ENCODE peak calls at places on chromosomes 4 and X, in seven cellular contexts. R is ovary, U is transverse colon, L is endothelial cell, A is neural progenitor cell, E is GM13976, N is heart left ventricle. B is an unnamed sample.

GRCh38 chr4:107276052-107276451 is 239.9 kb upstream of the DKK2 start:
- DNase-seq in N (no peak), A (no peak), U (no peak), E (no peak), R (no peak), L (no peak), B (no peak)

GRCh38 chr4:169716677-169717076 is 41.1 kb downstream of the HPF1 start:
- DNase-seq in R (no peak), L (no peak), A (no peak), N (no peak), E (no peak), U (no peak), B (no peak)

GRCh38 chr4:52877694-52878093 is 15.6 kb downstream of the RASL11B start:
- DNase-seq in E (no peak), A (peak), L (no peak), R (no peak), U (no peak), N (no peak), B (no peak)

GRCh38 chr4:117417856-117418255 is 332.5 kb upstream of the TRAM1L1 start:
- DNase-seq in A (no peak), R (no peak), E (no peak), N (no peak), U (no peak), L (no peak), B (no peak)

GRCh38 chr4:101156619-101157310 is 190.6 kb downstream of the PPP3CA start:
- DNase-seq in A (no peak), L (no peak), N (no peak), R (no peak), U (no peak), E (no peak), B (no peak)

GRCh38 chrX:153600032-153600373 is 1.1 kb upstream of the CCNQ start:
- DNase-seq in A (no peak), E (no peak), U (no peak), N (no peak), L (no peak), R (no peak), B (no peak)

GRCh38 chr4:25441519-25442117 is 64.6 kb downstream of the ANAPC4 start:
- DNase-seq in N (peak), E (peak), U (peak), L (peak), R (peak), A (peak), B (no peak)

GRCh38 chr4:54658321-54659093 is 750 bp downstream of the KIT start:
- DNase-seq in E (peak), R (peak), A (peak), U (peak), L (peak), N (peak), B (peak)

GRCh38 chrX:41779058-41779564 is 55.1 kb downstream of the GPR82 start:
- DNase-seq in R (no peak), U (no peak), N (no peak), A (no peak), L (no peak), E (no peak), B (no peak)

GRCh38 chr4:48602222-48602621 is 112.2 kb downstream of the ZAR1 start:
- DNase-seq in R (no peak), A (no peak), U (no peak), N (no peak), E (no peak), L (no peak), B (no peak)

GRCh38 chr4:147157860-147158701 is 212.4 kb upstream of the TTC29 start:
- DNase-seq in E (peak), A (peak), L (peak), R (peak), N (peak), U (peak), B (peak)

GRCh38 chr4:39706334-39706733 is 8.4 kb downstream of the UBE2K start:
- DNase-seq in U (peak), R (no peak), A (no peak), E (no peak), N (peak), L (no peak), B (no peak)

GRCh38 chrX:11287505-11287904 is 5.7 kb upstream of the AMELX start:
- DNase-seq in N (no peak), R (no peak), U (no peak), L (no peak), A (no peak), E (no peak), B (no peak)

GRCh38 chr4:119139316-119139715 is 3.7 kb downstream of the MYOZ2 start:
- DNase-seq in L (no peak), U (no peak), R (no peak), N (no peak), E (no peak), A (no peak), B (no peak)

GRCh38 chrX:86171366-86171765 is 23.1 kb downstream of the DACH2 start:
- DNase-seq in E (no peak), A (peak), N (no peak), L (peak), R (no peak), U (no peak), B (no peak)

GRCh38 chrX:111874241-111874640 is 1.7 kb upstream of the TRPC5OS start:
- DNase-seq in R (no peak), L (no peak), A (no peak), U (no peak), N (no peak), E (no peak), B (no peak)

GRCh38 chr4:15339732-15340131 is 88.1 kb upstream of the C1QTNF7 start:
- DNase-seq in E (no peak), R (no peak), A (no peak), L (no peak), U (no peak), N (no peak), B (no peak)

GRCh38 chr4:126701756-126702155 is 931.0 kb upstream of the INTU start:
- DNase-seq in E (no peak), L (no peak), U (no peak), A (no peak), N (peak), R (no peak), B (no peak)

GRCh38 chr4:17521595-17521994 is 6.6 kb downstream of the CLRN2 start:
- DNase-seq in R (no peak), L (no peak), N (no peak), A (no peak), U (no peak), E (no peak), B (no peak)

GRCh38 chr4:69038582-69038981 is 57.7 kb upstream of the UGT2B7 start:
- DNase-seq in N (no peak), A (no peak), U (no peak), R (no peak), E (no peak), L (no peak), B (no peak)

GRCh38 chr4:132506568-132506967 is 642.5 kb upstream of the PCDH10 start:
- DNase-seq in L (no peak), N (no peak), R (no peak), A (no peak), E (no peak), U (no peak), B (no peak)

GRCh38 chrX:39261446-39262147 is 460.3 kb downstream of the MID1IP1 start:
- DNase-seq in A (peak), R (no peak), N (peak), L (peak), U (no peak), E (peak), B (no peak)

GRCh38 chrX:39263946-39264483 is 462.8 kb downstream of the MID1IP1 start:
- DNase-seq in U (no peak), L (no peak), A (no peak), E (no peak), R (no peak), N (no peak), B (no peak)

GRCh38 chrX:39262641-39263040 is 461.4 kb downstream of the MID1IP1 start:
- DNase-seq in A (no peak), U (no peak), N (no peak), L (no peak), R (no peak), E (no peak), B (no peak)

GRCh38 chrX:39258331-39258730 is 457.1 kb downstream of the MID1IP1 start:
- DNase-seq in R (no peak), U (no peak), E (no peak), N (peak), A (peak), L (no peak), B (no peak)

GRCh38 chrX:39260965-39261364 is 459.7 kb downstream of the MID1IP1 start:
- DNase-seq in L (no peak), U (no peak), N (no peak), A (no peak), R (no peak), E (no peak), B (no peak)
- TF ChIP-seq CTCF in L (no peak), U (no peak), N (no peak), A (no peak), R (no peak), E (no peak), B (no peak)

GRCh38 chr4:10893417-10893816 is 208.8 kb upstream of the CLNK start:
- DNase-seq in E (peak), A (peak), R (no peak), U (no peak), N (no peak), L (no peak), B (no peak)
- TF ChIP-seq CTCF in E (peak), A (peak), R (peak), U (peak), N (no peak), L (no peak), B (peak)

DNA sequence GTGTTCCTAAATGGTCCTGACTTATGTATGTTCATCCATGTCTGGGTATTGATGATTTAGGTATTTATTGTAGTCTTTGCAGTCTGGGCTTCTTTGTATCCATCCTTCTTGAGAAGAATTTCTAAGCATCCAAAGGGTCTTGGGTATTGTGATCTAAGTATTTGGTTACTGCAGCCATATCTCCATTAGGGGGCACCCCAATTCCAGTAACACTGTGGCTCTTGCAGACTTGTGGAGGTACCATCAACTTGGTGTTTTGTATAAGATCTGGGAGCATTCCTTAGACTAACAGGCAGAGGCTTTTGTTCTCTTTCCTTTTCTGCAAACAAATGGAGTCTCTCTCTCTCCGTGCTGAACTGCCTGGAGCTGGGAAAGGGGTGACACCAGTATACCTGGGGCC is 113.7 kb upstream of the NEXMIF start:
- DNase-seq in R (no peak), L (no peak), A (peak), U (no peak), E (peak), N (no peak), B (no peak)
- TF ChIP-seq CTCF in R (no peak), L (no peak), A (peak), U (no peak), E (peak), N (no peak), B (peak)

GRCh38 chr4:86910369-86910768 is 18.1 kb upstream of the C4orf36 start:
- DNase-seq in L (no peak), N (no peak), U (no peak), A (no peak), R (no peak), E (no peak), B (no peak)
- TF ChIP-seq CTCF in L (no peak), N (no peak), U (no peak), A (peak), R (no peak), E (no peak), B (peak)

GRCh38 chr4:61828960-61829359 is 628.8 kb downstream of the ADGRL3 start:
- DNase-seq in U (no peak), N (no peak), L (no peak), A (no peak), E (no peak), R (no peak), B (no peak)

GRCh38 chr4:61831987-61832386 is 631.9 kb downstream of the ADGRL3 start:
- DNase-seq in L (no peak), A (no peak), U (no peak), E (no peak), R (no peak), N (no peak), B (no peak)

DNA sequence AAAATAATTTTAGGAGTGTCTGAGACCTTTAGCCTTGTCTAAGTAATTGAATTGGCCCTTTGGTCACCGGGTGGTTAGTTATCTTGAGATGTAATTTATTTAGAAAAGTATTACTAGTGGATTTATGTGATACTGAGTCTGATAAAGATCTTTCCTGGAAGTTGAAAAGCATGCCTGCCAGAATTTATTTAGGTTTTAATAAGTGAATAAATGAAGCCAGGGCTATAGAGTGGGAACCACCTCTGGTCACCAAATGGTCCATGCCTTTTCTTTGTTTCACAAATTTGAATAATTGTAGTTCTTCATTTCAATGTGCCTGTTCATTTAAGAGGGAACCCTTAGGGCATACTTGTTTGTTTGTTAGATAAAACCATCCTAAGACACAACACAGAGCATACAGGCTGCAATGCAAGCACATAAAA is 627.8 kb downstream of the ADGRL3 start:
- DNase-seq in U (no peak), N (no peak), L (no peak), R (no peak), A (no peak), E (no peak), B (no peak)
- TF ChIP-seq CTCF in U (no peak), N (no peak), L (no peak), R (no peak), A (no peak), E (no peak), B (no peak)

GRCh38 chrX:102835504-102836146 is 101.4 kb upstream of the RAB40AL start:
- DNase-seq in E (no peak), L (peak), U (no peak), N (no peak), R (peak), A (peak), B (no peak)
- TF ChIP-seq CTCF in E (peak), L (peak), U (peak), N (peak), R (no peak), A (peak), B (peak)

DNA sequence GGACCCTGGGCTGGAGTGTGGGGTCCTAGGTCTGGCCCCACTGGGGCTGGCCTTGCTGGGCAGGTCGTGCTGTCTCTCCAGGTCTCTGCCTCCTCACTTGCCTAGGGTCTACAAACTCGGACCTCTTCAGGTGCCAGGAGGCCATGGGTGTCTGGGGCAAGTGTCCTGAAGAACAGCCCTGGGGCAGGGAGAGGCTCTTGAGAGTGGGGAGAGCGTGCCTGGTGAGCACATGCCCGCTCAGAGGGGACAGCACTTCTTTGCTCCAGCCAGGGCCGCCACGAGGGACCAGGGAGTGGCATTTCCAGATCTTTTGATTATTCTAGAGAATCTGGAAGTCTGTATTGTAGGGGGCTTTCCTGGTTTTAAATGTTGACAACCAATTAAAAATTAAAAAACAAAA is 63.7 kb downstream of the SORCS2 start:
- DNase-seq in R (no peak), N (no peak), E (no peak), U (no peak), L (no peak), A (no peak), B (no peak)
- TF ChIP-seq CTCF in R (no peak), N (no peak), E (no peak), U (no peak), L (no peak), A (no peak), B (no peak)

DNA sequence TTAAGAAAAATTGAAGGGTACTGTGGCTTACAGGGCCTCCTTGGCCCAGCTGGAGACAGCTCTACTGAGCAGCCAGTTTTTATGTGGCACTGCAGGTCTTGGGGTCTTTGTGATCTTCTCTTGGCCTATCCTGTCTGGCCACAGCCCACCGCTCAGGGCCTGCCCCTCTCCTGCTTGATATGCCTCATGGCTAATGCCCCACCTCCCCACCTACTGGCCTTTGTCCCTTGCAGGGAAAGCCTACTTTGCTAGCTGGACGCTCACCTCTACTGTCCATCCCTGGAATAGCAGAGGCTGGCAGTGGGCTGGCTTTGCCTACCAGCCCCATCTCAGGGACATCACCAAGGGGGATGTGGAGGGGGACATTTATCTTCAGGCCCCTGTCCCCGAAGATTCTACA is 134.1 kb downstream of the PJA1 start:
- DNase-seq in A (peak), U (no peak), E (no peak), L (no peak), N (no peak), R (no peak), B (no peak)
- TF ChIP-seq CTCF in A (peak), U (peak), E (no peak), L (no peak), N (no peak), R (no peak), B (peak)

GRCh38 chr4:159297088-159297487 is 194.2 kb downstream of the RAPGEF2 start:
- DNase-seq in L (no peak), U (no peak), E (no peak), N (no peak), A (no peak), R (no peak), B (no peak)
- TF ChIP-seq CTCF in L (no peak), U (no peak), E (no peak), N (no peak), A (no peak), R (no peak), B (no peak)

DNA sequence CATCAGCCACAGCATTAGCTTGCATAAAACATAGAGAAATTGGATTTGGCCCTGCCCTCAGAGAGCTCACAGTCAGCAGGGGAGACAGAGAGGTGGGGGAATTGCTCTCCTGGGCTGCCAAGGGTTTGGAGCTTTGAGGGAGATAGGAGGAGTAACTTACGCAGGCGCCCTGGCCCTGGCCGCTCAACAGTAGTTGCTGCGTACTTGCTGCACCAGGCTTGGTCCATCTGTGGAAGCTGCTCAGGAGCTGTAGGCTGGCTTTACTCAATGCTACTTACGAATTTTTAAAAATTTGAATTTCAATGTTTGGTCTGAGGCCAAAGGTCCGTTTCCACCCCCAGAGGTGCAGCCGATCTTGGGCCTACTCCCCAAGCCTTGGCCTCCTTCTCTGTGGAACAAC is 83.3 kb downstream of the CPZ start:
- DNase-seq in L (no peak), U (no peak), N (no peak), R (no peak), A (no peak), E (no peak), B (no peak)
- TF ChIP-seq CTCF in L (no peak), U (no peak), N (no peak), R (no peak), A (no peak), E (no peak), B (no peak)

B was measured in type B pancreatic cell.